ENCODE peak calls at places on chromosomes 11 and 22, in eight cellular contexts. One of them, this sample, is unnamed.

GRCh38 chr11:7498193-7498592 is 12.9 kb downstream of the OLFML1 start:
- DNase-seq in stimulated activated CD4-positive, alpha-beta T cell treated with anti-CD3 and anti-CD28 coated beads, Interleukin-2, amount 100 ng/mL, for 24 hours: no peak
- DNase-seq in tibial nerve: no peak
- DNase-seq in C1 segment of cervical spinal cord: no peak
- DNase-seq in iris pigment epithelial cell: no peak
- DNase-seq in posterior cingulate gyrus: no peak
- DNase-seq in hypothalamus: no peak
- DNase-seq in pancreas: no peak
- DNase-seq in this sample: no peak

GRCh38 chr22:42994276-42994916 is 20.6 kb downstream of the PACSIN2 start:
- DNase-seq in stimulated activated CD4-positive, alpha-beta T cell treated with anti-CD3 and anti-CD28 coated beads, Interleukin-2, amount 100 ng/mL, for 24 hours: no peak
- DNase-seq in tibial nerve: no peak
- DNase-seq in C1 segment of cervical spinal cord: no peak
- DNase-seq in iris pigment epithelial cell: no peak
- DNase-seq in posterior cingulate gyrus: peak
- DNase-seq in hypothalamus: no peak
- DNase-seq in pancreas: no peak
- DNase-seq in this sample: no peak

GRCh38 chr11:392102-392777 is 1.8 kb upstream of the PKP3 start:
- DNase-seq in stimulated activated CD4-positive, alpha-beta T cell treated with anti-CD3 and anti-CD28 coated beads, Interleukin-2, amount 100 ng/mL, for 24 hours: no peak
- DNase-seq in tibial nerve: no peak
- DNase-seq in C1 segment of cervical spinal cord: no peak
- DNase-seq in iris pigment epithelial cell: no peak
- DNase-seq in posterior cingulate gyrus: no peak
- DNase-seq in hypothalamus: no peak
- DNase-seq in pancreas: peak
- DNase-seq in this sample: no peak

GRCh38 chr11:106276859-106277436 is 199.5 kb downstream of the AASDHPPT start:
- DNase-seq in stimulated activated CD4-positive, alpha-beta T cell treated with anti-CD3 and anti-CD28 coated beads, Interleukin-2, amount 100 ng/mL, for 24 hours: no peak
- DNase-seq in tibial nerve: no peak
- DNase-seq in C1 segment of cervical spinal cord: no peak
- DNase-seq in iris pigment epithelial cell: no peak
- DNase-seq in posterior cingulate gyrus: no peak
- DNase-seq in hypothalamus: no peak
- DNase-seq in pancreas: no peak
- DNase-seq in this sample: peak

GRCh38 chr22:22195265-22196017 is 49.1 kb upstream of the VPREB1 start:
- DNase-seq in stimulated activated CD4-positive, alpha-beta T cell treated with anti-CD3 and anti-CD28 coated beads, Interleukin-2, amount 100 ng/mL, for 24 hours: peak
- DNase-seq in tibial nerve: peak
- DNase-seq in C1 segment of cervical spinal cord: no peak
- DNase-seq in iris pigment epithelial cell: peak
- DNase-seq in posterior cingulate gyrus: no peak
- DNase-seq in hypothalamus: no peak
- DNase-seq in pancreas: peak
- DNase-seq in this sample: peak

GRCh38 chr11:2400069-2400760 is at the start of gene TSSC4:
- DNase-seq in stimulated activated CD4-positive, alpha-beta T cell treated with anti-CD3 and anti-CD28 coated beads, Interleukin-2, amount 100 ng/mL, for 24 hours: peak
- DNase-seq in tibial nerve: peak
- DNase-seq in C1 segment of cervical spinal cord: peak
- DNase-seq in iris pigment epithelial cell: peak
- DNase-seq in posterior cingulate gyrus: peak
- DNase-seq in hypothalamus: peak
- DNase-seq in pancreas: peak
- DNase-seq in this sample: peak

GRCh38 chr22:28029201-28029948 is 110.3 kb upstream of the PITPNB start:
- DNase-seq in stimulated activated CD4-positive, alpha-beta T cell treated with anti-CD3 and anti-CD28 coated beads, Interleukin-2, amount 100 ng/mL, for 24 hours: no peak
- DNase-seq in tibial nerve: no peak
- DNase-seq in C1 segment of cervical spinal cord: peak
- DNase-seq in iris pigment epithelial cell: no peak
- DNase-seq in posterior cingulate gyrus: peak
- DNase-seq in hypothalamus: no peak
- DNase-seq in pancreas: peak
- DNase-seq in this sample: no peak

GRCh38 chr22:44891791-44892190 is 118.0 kb downstream of the PHF21B start:
- DNase-seq in stimulated activated CD4-positive, alpha-beta T cell treated with anti-CD3 and anti-CD28 coated beads, Interleukin-2, amount 100 ng/mL, for 24 hours: no peak
- DNase-seq in tibial nerve: no peak
- DNase-seq in C1 segment of cervical spinal cord: no peak
- DNase-seq in iris pigment epithelial cell: no peak
- DNase-seq in posterior cingulate gyrus: no peak
- DNase-seq in hypothalamus: no peak
- DNase-seq in pancreas: no peak
- DNase-seq in this sample: no peak

GRCh38 chr11:62858201-62858600 is 18.8 kb upstream of the WDR74 start:
- DNase-seq in stimulated activated CD4-positive, alpha-beta T cell treated with anti-CD3 and anti-CD28 coated beads, Interleukin-2, amount 100 ng/mL, for 24 hours: no peak
- DNase-seq in tibial nerve: no peak
- DNase-seq in C1 segment of cervical spinal cord: no peak
- DNase-seq in iris pigment epithelial cell: no peak
- DNase-seq in posterior cingulate gyrus: no peak
- DNase-seq in hypothalamus: no peak
- DNase-seq in pancreas: no peak
- DNase-seq in this sample: no peak

GRCh38 chr11:2305862-2306823 is 4.3 kb downstream of the TSPAN32 start:
- DNase-seq in stimulated activated CD4-positive, alpha-beta T cell treated with anti-CD3 and anti-CD28 coated beads, Interleukin-2, amount 100 ng/mL, for 24 hours: peak
- DNase-seq in tibial nerve: peak
- DNase-seq in C1 segment of cervical spinal cord: no peak
- DNase-seq in iris pigment epithelial cell: peak
- DNase-seq in posterior cingulate gyrus: no peak
- DNase-seq in hypothalamus: no peak
- DNase-seq in pancreas: no peak
- DNase-seq in this sample: no peak

This sample was measured in RWPE1.